ENCODE peak calls at places on chromosomes 11 and 22, in seven cellular contexts. N, B, U, J, H, M and Y are unnamed samples.

GRCh38 chr22:22764085-22764484 is 119.7 kb downstream of the GGTLC2 start:
- DNase-seq in N (no peak), B (no peak), U (no peak), J (no peak), H (no peak), M (no peak), Y (no peak)

GRCh38 chr22:44620129-44620840 is 81.7 kb upstream of the PRR5 start:
- DNase-seq in N (peak), B (peak), U (peak), J (no peak), H (peak), M (peak), Y (peak)

GRCh38 chr11:69113226-69113625 is 42.5 kb upstream of the SMIM38 start:
- DNase-seq in N (no peak), B (no peak), U (no peak), J (no peak), H (no peak), M (no peak), Y (no peak)

GRCh38 chr22:19607198-19608113 is 83.2 kb upstream of the CLDN5 start:
- DNase-seq in N (peak), B (peak), U (no peak), J (no peak), H (peak), M (peak), Y (no peak)

GRCh38 chr11:12689029-12689755 is 15.0 kb downstream of the TEAD1 start:
- DNase-seq in N (no peak), B (no peak), U (no peak), J (no peak), H (no peak), M (no peak), Y (no peak)

GRCh38 chr22:27309713-27310112 is 491.8 kb downstream of the MN1 start:
- DNase-seq in N (no peak), B (no peak), U (no peak), J (peak), H (no peak), M (no peak), Y (no peak)

GRCh38 chr22:50019316-50019715 is 6.8 kb upstream of the IL17REL start:
- DNase-seq in N (no peak), B (no peak), U (no peak), J (no peak), H (no peak), M (no peak), Y (no peak)

GRCh38 chr22:47125603-47126002 is 363.2 kb downstream of the TBC1D22A start:
- DNase-seq in N (no peak), B (no peak), U (no peak), J (no peak), H (no peak), M (no peak), Y (no peak)

GRCh38 chr11:86014221-86014620 is 54.7 kb downstream of the PICALM start:
- DNase-seq in N (no peak), B (no peak), U (no peak), J (no peak), H (no peak), M (no peak), Y (no peak)

GRCh38 chr11:130527648-130528300 is 79.3 kb downstream of the ADAMTS15 start:
- DNase-seq in N (no peak), B (peak), U (no peak), J (no peak), H (no peak), M (no peak), Y (no peak)

GRCh38 chr11:2991477-2992233 is 474 bp downstream of the NAP1L4 start:
- DNase-seq in N (no peak), B (peak), U (no peak), J (no peak), H (no peak), M (peak), Y (no peak)

GRCh38 chr11:34219862-34220490 is 114.5 kb downstream of the NAT10 start:
- DNase-seq in N (no peak), B (no peak), U (no peak), J (no peak), H (no peak), M (no peak), Y (no peak)

GRCh38 chr22:46593211-46593676 is 26.9 kb upstream of the GRAMD4 start:
- DNase-seq in N (no peak), B (no peak), U (no peak), J (no peak), H (no peak), M (peak), Y (no peak)

GRCh38 chr11:69393865-69394233 is 87.6 kb upstream of the LINC01488 start:
- DNase-seq in N (no peak), B (no peak), U (no peak), J (no peak), H (no peak), M (no peak), Y (no peak)

GRCh38 chr22:30754521-30754920 is 59.8 kb downstream of the OSBP2 start:
- DNase-seq in N (no peak), B (no peak), U (no peak), J (no peak), H (no peak), M (no peak), Y (no peak)

GRCh38 chr11:47225552-47226137 is 10.9 kb downstream of the DDB2 start:
- DNase-seq in N (no peak), B (no peak), U (no peak), J (no peak), H (no peak), M (no peak), Y (no peak)

GRCh38 chr22:37291559-37292298 is 9.4 kb downstream of the CYTH4 start:
- DNase-seq in N (no peak), B (no peak), U (no peak), J (no peak), H (no peak), M (no peak), Y (no peak)

GRCh38 chr11:27291302-27291889 is 71.6 kb downstream of the CCDC34 start:
- DNase-seq in N (no peak), B (no peak), U (no peak), J (no peak), H (no peak), M (no peak), Y (no peak)

GRCh38 chr11:107999759-108000455 is 8.8 kb upstream of the CUL5 start:
- DNase-seq in N (no peak), B (no peak), U (no peak), J (no peak), H (peak), M (no peak), Y (peak)

GRCh38 chr11:19398772-19399542 is 158.2 kb upstream of the E2F8 start:
- DNase-seq in N (no peak), B (no peak), U (no peak), J (peak), H (no peak), M (no peak), Y (no peak)

GRCh38 chr11:66068923-66069714 is 953 bp upstream of the PACS1 start:
- DNase-seq in N (no peak), B (peak), U (no peak), J (peak), H (no peak), M (peak), Y (no peak)

GRCh38 chr11:114685097-114685496 is 6.8 kb downstream of the NXPE2 start:
- DNase-seq in N (no peak), B (no peak), U (no peak), J (no peak), H (no peak), M (no peak), Y (no peak)

GRCh38 chr11:94028436-94028835 is 7.3 kb downstream of the HEPHL1 start:
- DNase-seq in N (no peak), B (no peak), U (no peak), J (peak), H (no peak), M (no peak), Y (no peak)

GRCh38 chr11:83610996-83611395 is 324.8 kb upstream of the CCDC90B start:
- DNase-seq in N (no peak), B (no peak), U (no peak), J (no peak), H (no peak), M (no peak), Y (no peak)

GRCh38 chr11:43788394-43788793 is 92.2 kb upstream of the ALKBH3 start:
- DNase-seq in N (no peak), B (peak), U (no peak), J (no peak), H (no peak), M (no peak), Y (no peak)

GRCh38 chr11:1832989-1833365 is 1.8 kb upstream of the SYT8 start:
- DNase-seq in N (no peak), B (no peak), U (no peak), J (no peak), H (no peak), M (no peak), Y (no peak)

GRCh38 chr22:35882226-35883027 is 146.2 kb downstream of the RBFOX2 start:
- DNase-seq in N (no peak), B (no peak), U (no peak), J (no peak), H (no peak), M (no peak), Y (no peak)

GRCh38 chr11:60155928-60156327 is 27.0 kb downstream of the MS4A6A start:
- DNase-seq in N (no peak), B (no peak), U (no peak), J (no peak), H (no peak), M (no peak), Y (no peak)

GRCh38 chr11:61704838-61705237 is 24.6 kb downstream of the DAGLA start:
- DNase-seq in N (no peak), B (no peak), U (no peak), J (no peak), H (no peak), M (no peak), Y (no peak)

GRCh38 chr11:120903686-120904085 is 120.2 kb upstream of the TBCEL start:
- DNase-seq in N (no peak), B (no peak), U (no peak), J (no peak), H (no peak), M (no peak), Y (no peak)

GRCh38 chr11:2482745-2483144 is 37.9 kb downstream of the KCNQ1 start:
- DNase-seq in N (no peak), B (no peak), U (no peak), J (no peak), H (no peak), M (no peak), Y (no peak)

GRCh38 chr22:41893591-41894375 is 21.1 kb downstream of the SHISA8 start:
- DNase-seq in N (no peak), B (no peak), U (no peak), J (no peak), H (no peak), M (no peak), Y (no peak)

GRCh38 chr11:70826541-70826943 is 425.8 kb downstream of the SHANK2 start:
- DNase-seq in N (no peak), B (no peak), U (no peak), J (no peak), H (no peak), M (peak), Y (no peak)

GRCh38 chr11:104380358-104380757 is 216.4 kb upstream of the PDGFD start:
- DNase-seq in N (no peak), B (no peak), U (no peak), J (no peak), H (no peak), M (no peak), Y (no peak)

GRCh38 chr11:62266558-62266957 is 3.4 kb upstream of the SCGB2A2 start:
- DNase-seq in N (no peak), B (no peak), U (no peak), J (no peak), H (no peak), M (no peak), Y (no peak)

GRCh38 chr11:43988040-43988793 is 45.8 kb downstream of the C11orf96 start:
- DNase-seq in N (no peak), B (no peak), U (no peak), J (no peak), H (no peak), M (no peak), Y (no peak)

GRCh38 chr22:20206709-20207215 is 55.9 kb upstream of the CCDC188 start:
- DNase-seq in N (no peak), B (no peak), U (no peak), J (no peak), H (no peak), M (no peak), Y (no peak)

GRCh38 chr11:820655-821512 is 2.2 kb downstream of the PNPLA2 start:
- DNase-seq in N (no peak), B (peak), U (no peak), J (no peak), H (no peak), M (no peak), Y (no peak)

GRCh38 chr22:38886333-38886732 is 14.3 kb upstream of the CBX6 start:
- DNase-seq in N (no peak), B (no peak), U (no peak), J (no peak), H (no peak), M (no peak), Y (no peak)

GRCh38 chr11:111001986-111002616 is 243.4 kb upstream of the POU2AF2 start:
- DNase-seq in N (no peak), B (no peak), U (no peak), J (peak), H (no peak), M (peak), Y (no peak)